ENCODE peak calls at places on chromosome 13, in four cellular contexts. P is neuronal stem cell, V is H1, D is mesenchymal stem cell. W is an unnamed sample. For H3K9me3, the result is how much of the 10 kb centered on the place peaks cover.

GRCh38 chr13:39910833-39911232 is 255.4 kb downstream of the COG6 start:
- DNase-seq in V (no peak), P (no peak), D (no peak), W (no peak)

GRCh38 chr13:101258071-101258470 is 158.2 kb downstream of the NALCN start:
- DNase-seq in D (peak), V (no peak), P (peak), W (peak)

GRCh38 chr13:31882794-31883193 is 143.5 kb downstream of the RXFP2 start:
- DNase-seq in D (no peak), P (no peak), V (no peak), W (no peak)

GRCh38 chr13:34719060-34719875 is 222.8 kb upstream of the NBEA start:
- DNase-seq in V (no peak), P (peak), D (no peak), W (no peak)

GRCh38 chr13:51731759-51732158 is 72.2 kb downstream of the DHRS12 start:
- DNase-seq in V (no peak), P (no peak), D (peak), W (no peak)

GRCh38 chr13:98847780-98848179 is 95.3 kb upstream of the SLC15A1 start:
- DNase-seq in V (no peak), D (no peak), P (no peak), W (peak)

GRCh38 chr13:45751882-45752281 is 49.8 kb downstream of the CBY2 start:
- DNase-seq in P (no peak), D (no peak), V (no peak), W (no peak)

GRCh38 chr13:101289764-101290163 is 126.5 kb downstream of the NALCN start:
- DNase-seq in D (peak), V (peak), P (peak), W (peak)

GRCh38 chr13:24454100-24454499 is 58.5 kb downstream of the PARP4 start:
- DNase-seq in P (no peak), V (no peak), D (no peak), W (no peak)

GRCh38 chr13:109922518-109922917 is 136.1 kb upstream of the IRS2 start:
- DNase-seq in P (no peak), D (no peak), V (no peak), W (no peak)

GRCh38 chr13:28628250-28628649 is 30.7 kb upstream of the POMP start:
- DNase-seq in P (no peak), D (no peak), V (no peak), W (no peak)

GRCh38 chr13:73754727-73755292 is 379.4 kb downstream of the KLF12 start:
- DNase-seq in D (peak), V (no peak), P (peak), W (no peak)

DNA sequence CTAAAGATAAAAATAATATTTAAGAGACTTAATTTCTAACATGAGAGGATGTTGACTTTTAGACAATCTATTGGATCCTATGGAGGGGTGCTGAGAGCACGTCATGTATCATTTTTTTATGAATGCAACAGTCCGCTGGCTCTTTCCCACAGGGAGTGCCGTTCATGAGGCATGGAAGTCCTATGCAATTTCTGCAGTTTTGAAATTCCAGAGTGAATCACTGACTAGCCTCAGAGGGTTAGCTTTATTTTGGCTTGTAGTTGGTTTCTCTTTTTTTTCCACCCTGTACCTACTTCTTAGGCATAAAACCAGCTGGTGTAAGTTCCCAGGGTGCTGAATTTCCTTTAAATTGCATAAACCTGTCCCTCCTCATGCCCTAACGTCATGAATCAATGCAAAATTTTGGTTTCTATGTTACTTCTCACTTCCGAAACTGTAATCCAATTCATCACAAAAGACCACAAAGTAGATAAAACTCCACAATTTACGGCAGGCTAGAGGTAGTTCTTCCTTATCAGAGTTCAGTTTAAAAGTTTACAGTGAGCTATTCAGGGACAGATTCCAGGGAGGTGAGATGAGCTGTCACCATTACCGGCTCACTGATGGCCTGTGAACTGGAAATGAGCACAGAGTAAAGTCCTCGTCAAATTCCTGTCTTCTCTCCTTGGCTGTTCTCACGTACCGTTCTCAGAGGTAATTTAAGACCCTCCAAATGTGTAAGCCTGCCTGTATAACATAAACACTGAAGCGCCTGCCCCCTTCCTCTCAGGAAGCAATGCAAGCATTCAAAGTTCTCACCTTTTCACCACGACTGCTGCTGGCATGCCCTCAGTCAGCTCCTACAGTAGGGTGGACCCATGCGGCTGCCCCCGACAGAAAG is 216.6 kb upstream of the SLC10A2 start:
- DNase-seq in P (no peak), D (peak), V (no peak), W (no peak)
- H2BK12ac ChIP-seq in P (no peak), D (no peak), V (no peak), W (no peak)

GRCh38 chr13:112424098-112424497 is 47.9 kb downstream of the SPACA7 start:
- DNase-seq in V (no peak), P (no peak), D (no peak), W (no peak)
- H3K9me3 ChIP-seq in V (under half), P (under half), D (half or more), W (under half)

DNA sequence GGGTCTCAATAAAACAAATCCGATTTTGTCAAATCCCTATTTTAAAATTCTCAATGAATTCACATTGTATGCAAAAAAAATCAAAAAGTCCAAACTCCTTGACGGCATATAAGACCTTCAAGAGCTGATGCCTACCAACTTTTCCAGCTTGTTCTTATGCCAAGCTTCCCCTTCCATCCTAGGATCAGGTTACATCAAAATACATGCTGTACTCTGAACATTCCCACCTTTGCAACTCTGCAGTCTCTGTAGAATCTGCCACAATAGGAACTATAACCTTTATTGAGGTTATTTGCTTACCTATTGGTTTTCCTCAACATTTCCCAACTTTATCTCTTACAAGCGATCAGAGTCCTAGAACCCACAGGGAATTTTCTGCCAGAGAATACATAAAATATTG is 7.9 kb downstream of the KBTBD7 start:
- DNase-seq in P (no peak), D (no peak), V (no peak), W (no peak)
- H2BK15ac ChIP-seq in P (no peak), D (no peak), V (no peak), W (no peak)

GRCh38 chr13:30133554-30133912 is 173.8 kb downstream of the KATNAL1 start:
- DNase-seq in V (no peak), D (no peak), P (no peak), W (no peak)
- H2BK12ac ChIP-seq in V (no peak), D (peak), P (no peak), W (no peak)

GRCh38 chr13:33058816-33059215 is 42.6 kb downstream of the KL start:
- DNase-seq in D (peak), P (no peak), V (no peak), W (no peak)
- H3K9me3 ChIP-seq in D (under half), P (under half), V (under half), W (under half)

DNA sequence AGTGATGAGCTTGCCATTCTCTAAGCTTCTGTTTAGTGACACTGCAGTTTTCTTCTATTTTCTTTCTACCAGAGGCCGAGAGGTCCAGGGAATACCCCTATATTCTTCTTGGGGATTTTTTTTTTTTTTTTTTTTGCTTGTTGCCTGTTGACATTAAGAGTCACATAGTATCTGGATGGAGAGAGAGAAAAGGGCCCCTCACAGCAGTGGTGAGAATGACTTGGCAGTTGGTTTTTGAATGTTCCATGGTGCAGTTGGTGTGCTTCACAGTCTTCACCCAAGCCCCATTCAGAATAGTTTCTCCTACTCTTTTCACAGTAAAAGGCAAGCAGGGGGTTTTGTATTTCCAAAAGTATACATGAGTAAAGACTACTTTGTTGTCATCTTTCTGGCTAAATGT is 577.9 kb downstream of the LMO7 start:
- DNase-seq in P (no peak), D (no peak), V (no peak), W (no peak)
- H2BK15ac ChIP-seq in P (no peak), D (no peak), V (no peak), W (no peak)